ENCODE peak calls at places on chromosomes 6 and 20, in five cellular contexts. One of them, this sample, is unnamed.

GRCh38 chr6:36289281-36290018 is 19.6 kb downstream of the PNPLA1 start:
- DNase-seq in fibroblast of mammary gland: no peak
- DNase-seq in Calu3: peak; percentile 43
- DNase-seq in left lung: no peak
- DNase-seq in RWPE1: peak; percentile 85
- DNase-seq in this sample: no peak

GRCh38 chr6:31948753-31949413 is 3.0 kb downstream of the CFB start:
- DNase-seq in Calu3: peak; percentile 41
- DNase-seq in fibroblast of mammary gland: peak; percentile 86
- DNase-seq in RWPE1: peak; percentile 22
- DNase-seq in left lung: no peak
- DNase-seq in this sample: no peak

GRCh38 chr20:38859070-38859690 is 53.7 kb downstream of the PPP1R16B start:
- DNase-seq in left lung: no peak
- DNase-seq in RWPE1: no peak
- DNase-seq in fibroblast of mammary gland: no peak
- DNase-seq in Calu3: no peak
- DNase-seq in this sample: no peak

GRCh38 chr6:123901441-123901840 is 97.8 kb downstream of the NKAIN2 start:
- DNase-seq in RWPE1: no peak
- DNase-seq in Calu3: no peak
- DNase-seq in fibroblast of mammary gland: no peak
- DNase-seq in left lung: no peak
- DNase-seq in this sample: no peak

GRCh38 chr6:51959744-51960383 is 127.5 kb downstream of the PKHD1 start:
- DNase-seq in left lung: peak; percentile 59
- DNase-seq in Calu3: peak; percentile 65
- DNase-seq in fibroblast of mammary gland: peak; percentile 69
- DNase-seq in RWPE1: peak; percentile 64
- DNase-seq in this sample: no peak

GRCh38 chr6:152259234-152259633 is 377.9 kb downstream of the SYNE1 start:
- DNase-seq in fibroblast of mammary gland: no peak
- DNase-seq in left lung: no peak
- DNase-seq in Calu3: no peak
- DNase-seq in RWPE1: no peak
- DNase-seq in this sample: no peak

GRCh38 chr20:375265-375889 is 5.2 kb upstream of the TRIB3 start:
- DNase-seq in left lung: no peak
- DNase-seq in fibroblast of mammary gland: no peak
- DNase-seq in Calu3: no peak
- DNase-seq in RWPE1: no peak
- DNase-seq in this sample: no peak

GRCh38 chr6:30067460-30068139 is 602 bp downstream of the PPP1R11 start:
- DNase-seq in left lung: no peak
- DNase-seq in RWPE1: no peak
- DNase-seq in fibroblast of mammary gland: no peak
- DNase-seq in Calu3: no peak
- DNase-seq in this sample: no peak

GRCh38 chr20:45383131-45383530 is 5.0 kb upstream of the TP53TG5 start:
- DNase-seq in Calu3: no peak
- DNase-seq in left lung: no peak
- DNase-seq in fibroblast of mammary gland: peak; percentile 52
- DNase-seq in RWPE1: no peak
- DNase-seq in this sample: no peak

GRCh38 chr6:46419576-46420002 is 71.7 kb downstream of the RCAN2 start:
- DNase-seq in RWPE1: peak; percentile 55
- DNase-seq in fibroblast of mammary gland: peak; percentile 80
- DNase-seq in Calu3: peak; percentile 55
- DNase-seq in left lung: peak; percentile 37
- DNase-seq in this sample: no peak

GRCh38 chr6:89984926-89985743 is 90.9 kb downstream of the GJA10 start:
- DNase-seq in RWPE1: no peak
- DNase-seq in Calu3: peak; percentile 13
- DNase-seq in fibroblast of mammary gland: peak; percentile 82
- DNase-seq in left lung: peak; percentile 52
- DNase-seq in this sample: no peak

GRCh38 chr6:125631165-125631564 is 118.3 kb upstream of the HEY2 start:
- DNase-seq in Calu3: no peak
- DNase-seq in left lung: no peak
- DNase-seq in RWPE1: no peak
- DNase-seq in fibroblast of mammary gland: no peak
- DNase-seq in this sample: no peak

GRCh38 chr6:75382634-75382900 is 98.0 kb upstream of the TMEM30A start:
- DNase-seq in fibroblast of mammary gland: no peak
- DNase-seq in Calu3: no peak
- DNase-seq in left lung: no peak
- DNase-seq in RWPE1: no peak
- DNase-seq in this sample: no peak

GRCh38 chr6:166553563-166554271 is 32.8 kb downstream of the RAMACL start:
- DNase-seq in fibroblast of mammary gland: peak; percentile 98
- DNase-seq in RWPE1: peak; percentile 78
- DNase-seq in left lung: no peak
- DNase-seq in Calu3: no peak
- DNase-seq in this sample: no peak

GRCh38 chr6:85403331-85404015 is 46.4 kb upstream of the NT5E start:
- DNase-seq in Calu3: no peak
- DNase-seq in RWPE1: peak; percentile 87
- DNase-seq in left lung: no peak
- DNase-seq in fibroblast of mammary gland: peak; percentile 85
- DNase-seq in this sample: no peak

GRCh38 chr20:1987826-1988225 is 6.0 kb downstream of the PDYN start:
- DNase-seq in fibroblast of mammary gland: peak; percentile 19
- DNase-seq in Calu3: no peak
- DNase-seq in RWPE1: no peak
- DNase-seq in left lung: no peak
- DNase-seq in this sample: no peak

GRCh38 chr6:21947751-21948386 is 349.0 kb downstream of the PRL start:
- DNase-seq in RWPE1: no peak
- DNase-seq in Calu3: no peak
- DNase-seq in left lung: no peak
- DNase-seq in fibroblast of mammary gland: no peak
- DNase-seq in this sample: no peak

GRCh38 chr20:36847710-36848040 is 28.3 kb upstream of the TLDC2 start:
- DNase-seq in left lung: no peak
- DNase-seq in RWPE1: no peak
- DNase-seq in fibroblast of mammary gland: peak; percentile 75
- DNase-seq in Calu3: no peak
- DNase-seq in this sample: no peak

DNA sequence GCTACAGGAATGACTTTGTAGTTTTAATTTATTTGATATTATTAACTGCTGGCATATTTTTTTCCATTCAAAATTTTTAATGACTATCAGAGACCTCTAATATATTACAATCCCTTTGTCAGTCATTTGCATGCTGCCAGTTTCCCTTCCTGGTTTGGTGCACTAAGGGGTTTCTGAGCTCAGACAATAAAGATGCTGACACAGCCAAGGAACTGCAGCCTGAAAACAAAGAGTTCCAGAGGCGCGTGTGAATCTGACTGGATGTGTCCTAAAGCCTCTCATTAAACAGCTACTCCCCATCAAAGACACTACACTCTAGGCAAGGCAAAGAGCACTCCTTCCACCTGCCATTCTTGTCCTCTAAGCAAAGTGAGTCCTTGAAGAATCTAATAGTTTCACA is 116.8 kb upstream of the DST start:
- DNase-seq in RWPE1: no peak
- DNase-seq in fibroblast of mammary gland: no peak
- DNase-seq in left lung: no peak
- DNase-seq in Calu3: no peak
- DNase-seq in this sample: no peak
- TF ChIP-seq CTCF in RWPE1: no peak
- TF ChIP-seq CTCF in fibroblast of mammary gland: no peak
- TF ChIP-seq CTCF in left lung: no peak
- TF ChIP-seq CTCF in Calu3: no peak
- TF ChIP-seq CTCF in this sample: no peak

GRCh38 chr6:1688396-1688795 is 78.7 kb downstream of the FOXC1 start:
- DNase-seq in fibroblast of mammary gland: no peak
- DNase-seq in Calu3: no peak
- DNase-seq in left lung: no peak
- DNase-seq in RWPE1: no peak
- DNase-seq in this sample: no peak

GRCh38 chr6:1687402-1687801 is 77.7 kb downstream of the FOXC1 start:
- DNase-seq in RWPE1: no peak
- DNase-seq in Calu3: no peak
- DNase-seq in fibroblast of mammary gland: no peak
- DNase-seq in left lung: no peak
- DNase-seq in this sample: no peak

GRCh38 chr6:1689141-1689540 is 79.4 kb downstream of the FOXC1 start:
- DNase-seq in fibroblast of mammary gland: no peak
- DNase-seq in Calu3: no peak
- DNase-seq in left lung: no peak
- DNase-seq in RWPE1: peak; percentile 49
- DNase-seq in this sample: no peak

DNA sequence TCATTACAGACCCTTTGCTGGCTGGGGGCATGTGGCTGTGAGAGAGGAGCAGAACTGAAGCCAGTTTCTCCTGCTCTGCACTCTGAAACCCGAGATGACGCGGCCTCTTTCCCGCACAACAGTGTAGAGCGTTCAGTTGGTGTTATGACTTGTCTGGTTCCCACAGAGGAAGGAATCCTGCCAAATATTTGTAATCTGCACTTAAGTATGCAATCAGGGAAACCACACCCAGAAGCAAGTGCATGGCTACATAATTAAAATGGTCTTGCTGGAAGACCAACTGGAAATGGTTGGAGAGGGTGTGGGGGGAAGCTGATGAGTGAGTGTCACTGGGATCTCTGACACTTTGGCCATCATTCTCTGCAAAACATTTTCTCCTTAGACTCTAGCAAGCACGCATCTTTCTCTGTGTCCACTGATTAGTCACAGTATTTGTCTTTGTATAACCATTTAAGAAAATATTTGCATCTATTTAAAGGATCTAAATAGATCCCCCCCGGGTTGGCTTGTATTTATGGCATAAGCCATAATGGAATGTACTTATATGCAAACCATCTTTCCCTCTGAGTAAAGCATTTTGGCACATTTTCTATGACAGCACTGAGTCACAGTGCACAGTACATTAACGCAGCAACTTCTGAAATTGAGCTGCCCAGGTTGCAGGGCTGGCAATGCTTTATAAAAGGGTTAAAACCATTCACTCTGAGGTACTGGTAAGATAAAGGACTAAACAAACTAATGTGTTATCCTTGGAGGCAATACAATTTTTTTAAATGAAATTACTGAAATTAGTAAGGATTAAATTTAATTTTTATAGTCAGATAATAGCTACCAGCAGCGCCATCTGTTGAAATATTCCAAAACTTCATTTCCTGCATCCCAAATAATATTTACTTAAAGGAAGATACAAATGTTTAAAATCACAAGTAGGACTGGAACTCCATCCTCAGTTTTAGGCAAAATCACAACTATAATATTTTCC is 76.7 kb downstream of the FOXC1 start:
- DNase-seq in fibroblast of mammary gland: peak; percentile 94
- DNase-seq in RWPE1: peak; percentile 87
- DNase-seq in Calu3: peak; percentile 42
- DNase-seq in left lung: peak; percentile 62
- DNase-seq in this sample: no peak
- TF ChIP-seq CTCF in fibroblast of mammary gland: peak; percentile 38
- TF ChIP-seq CTCF in RWPE1: peak; percentile 29
- TF ChIP-seq CTCF in Calu3: no peak
- TF ChIP-seq CTCF in left lung: no peak
- TF ChIP-seq CTCF in this sample: no peak

GRCh38 chr6:145091827-145092164 is 643.5 kb downstream of the EPM2A start:
- DNase-seq in left lung: no peak
- DNase-seq in Calu3: no peak
- DNase-seq in RWPE1: no peak
- DNase-seq in fibroblast of mammary gland: no peak
- DNase-seq in this sample: no peak

GRCh38 chr6:145087034-145087433 is 648.3 kb downstream of the EPM2A start:
- DNase-seq in RWPE1: no peak
- DNase-seq in left lung: no peak
- DNase-seq in Calu3: no peak
- DNase-seq in fibroblast of mammary gland: peak; percentile 31
- DNase-seq in this sample: no peak

GRCh38 chr6:145092554-145092953 is 642.8 kb downstream of the EPM2A start:
- DNase-seq in fibroblast of mammary gland: no peak
- DNase-seq in Calu3: no peak
- DNase-seq in RWPE1: no peak
- DNase-seq in left lung: no peak
- DNase-seq in this sample: no peak

GRCh38 chr6:145093226-145093625 is 642.1 kb downstream of the EPM2A start:
- DNase-seq in RWPE1: no peak
- DNase-seq in Calu3: no peak
- DNase-seq in fibroblast of mammary gland: no peak
- DNase-seq in left lung: no peak
- DNase-seq in this sample: no peak

GRCh38 chr6:145091102-145091826 is 644.1 kb downstream of the EPM2A start:
- DNase-seq in left lung: no peak
- DNase-seq in RWPE1: no peak
- DNase-seq in Calu3: no peak
- DNase-seq in fibroblast of mammary gland: no peak
- DNase-seq in this sample: no peak
- TF ChIP-seq CTCF in left lung: no peak
- TF ChIP-seq CTCF in RWPE1: no peak
- TF ChIP-seq CTCF in Calu3: no peak
- TF ChIP-seq CTCF in fibroblast of mammary gland: no peak
- TF ChIP-seq CTCF in this sample: no peak

GRCh38 chr20:32991386-32991785 is 12.8 kb downstream of the SUN5 start:
- DNase-seq in left lung: no peak
- DNase-seq in RWPE1: no peak
- DNase-seq in Calu3: no peak
- DNase-seq in fibroblast of mammary gland: no peak
- DNase-seq in this sample: no peak

GRCh38 chr20:32993484-32994050 is 10.7 kb downstream of the SUN5 start:
- DNase-seq in RWPE1: no peak
- DNase-seq in left lung: no peak
- DNase-seq in Calu3: no peak
- DNase-seq in fibroblast of mammary gland: no peak
- DNase-seq in this sample: no peak

GRCh38 chr20:32989507-32990283 is 14.5 kb downstream of the SUN5 start:
- DNase-seq in Calu3: no peak
- DNase-seq in left lung: no peak
- DNase-seq in RWPE1: no peak
- DNase-seq in fibroblast of mammary gland: no peak
- DNase-seq in this sample: no peak

GRCh38 chr20:32990426-32990825 is 13.8 kb downstream of the SUN5 start:
- DNase-seq in left lung: no peak
- DNase-seq in fibroblast of mammary gland: no peak
- DNase-seq in Calu3: no peak
- DNase-seq in RWPE1: no peak
- DNase-seq in this sample: no peak

DNA sequence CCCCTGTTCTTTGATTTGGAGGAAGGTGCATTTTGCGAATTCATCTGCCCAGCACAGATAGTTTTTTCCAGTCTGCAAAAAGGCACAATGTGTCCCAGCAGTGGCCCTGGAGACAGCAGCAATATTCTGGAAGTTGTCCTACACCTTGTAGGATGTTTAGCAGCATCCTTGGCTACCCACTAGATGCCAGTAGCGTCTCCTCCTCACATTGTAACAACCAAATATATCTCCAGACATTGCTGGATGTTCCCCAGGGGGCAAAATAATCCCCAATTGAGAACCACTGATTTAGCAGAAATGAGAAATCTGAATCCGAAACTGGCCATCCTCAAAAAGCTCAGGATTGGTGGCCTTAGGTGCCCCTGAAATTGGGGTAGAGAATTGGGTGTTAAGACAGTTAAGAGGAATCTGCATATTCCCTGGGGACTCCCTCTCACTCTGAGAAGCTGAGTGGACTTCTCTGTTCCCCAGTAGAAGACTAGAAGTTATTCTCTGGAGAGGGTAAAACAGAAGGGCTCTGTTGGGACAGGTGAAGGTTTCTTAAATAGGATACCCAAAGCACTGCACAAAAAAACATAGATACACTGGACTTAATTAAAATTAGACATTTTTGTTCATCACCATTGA is 12.1 kb downstream of the SUN5 start:
- DNase-seq in RWPE1: no peak
- DNase-seq in left lung: no peak
- DNase-seq in fibroblast of mammary gland: no peak
- DNase-seq in Calu3: no peak
- DNase-seq in this sample: no peak
- TF ChIP-seq CTCF in RWPE1: no peak
- TF ChIP-seq CTCF in left lung: no peak
- TF ChIP-seq CTCF in fibroblast of mammary gland: no peak
- TF ChIP-seq CTCF in Calu3: no peak
- TF ChIP-seq CTCF in this sample: no peak

This sample was measured in natural killer cell.